ENCODE peak calls at places on chromosomes 11 and 22, in seven cellular contexts. D, G, M, A, O, T and Z are unnamed samples.

GRCh38 chr11:110712643-110713468 is 619 bp upstream of the ARHGAP20 start:
- DNase-seq in T (no peak), D (peak), M (peak), A (peak), O (no peak), G (no peak), Z (no peak)

GRCh38 chr11:16070573-16070972 is 285.8 kb downstream of the SOX6 start:
- DNase-seq in T (no peak), O (no peak), M (no peak), D (no peak), G (no peak), A (no peak), Z (no peak)

GRCh38 chr11:59754859-59755700 is at the start of gene STX3:
- DNase-seq in D (peak), M (peak), G (no peak), A (peak), O (peak), T (peak), Z (peak)

GRCh38 chr11:66011239-66011784 is 496 bp upstream of the CST6 start:
- DNase-seq in D (peak), O (no peak), G (no peak), M (peak), A (peak), T (no peak), Z (peak)

GRCh38 chr22:26546282-26546681 is 34.0 kb upstream of the TFIP11 start:
- DNase-seq in M (no peak), O (no peak), G (no peak), D (no peak), A (no peak), T (no peak), Z (no peak)

GRCh38 chr22:49764151-49764581 is 63.5 kb downstream of the BRD1 start:
- DNase-seq in T (no peak), G (no peak), M (no peak), O (no peak), D (no peak), A (no peak), Z (peak)

GRCh38 chr22:22884010-22884887 is 3.4 kb upstream of the IGLL5 start:
- DNase-seq in O (peak), D (peak), M (peak), T (peak), G (peak), A (peak), Z (peak)

GRCh38 chr22:38238519-38239051 is 34.2 kb downstream of the TMEM184B start:
- DNase-seq in O (no peak), M (peak), A (peak), T (no peak), G (no peak), D (no peak), Z (no peak)

GRCh38 chr11:2293396-2294339 is 8.1 kb downstream of the C11orf21 start:
- DNase-seq in O (no peak), M (no peak), D (no peak), T (no peak), G (no peak), A (no peak), Z (no peak)

GRCh38 chr11:71420455-71421241 is 27.5 kb downstream of the DHCR7 start:
- DNase-seq in M (peak), G (no peak), A (peak), D (peak), O (peak), T (no peak), Z (peak)